ENCODE peak calls at places on chromosomes 3 and 15, in six cellular contexts. F, L, R, U, C and J are unnamed samples.

GRCh38 chr15:78120523-78120922 is 10.7 kb downstream of the CIB2 start:
- DNase-seq in F (no peak), U (no peak), L (no peak), C (no peak), R (no peak), J (no peak)

GRCh38 chr15:50117628-50118027 is 1.4 kb downstream of the ATP8B4 start:
- DNase-seq in L (no peak), C (no peak), R (no peak), F (no peak), U (no peak), J (no peak)

GRCh38 chr15:35440265-35440664 is 105.7 kb downstream of the DPH6 start:
- DNase-seq in U (no peak), F (no peak), L (no peak), R (no peak), C (no peak), J (no peak)

GRCh38 chr3:169264711-169265110 is 398.8 kb downstream of the MECOM start:
- DNase-seq in L (no peak), C (no peak), F (no peak), R (no peak), U (peak; percentile 70), J (no peak)

GRCh38 chr3:32401141-32401540 is 9.5 kb downstream of the CMTM7 start:
- DNase-seq in R (no peak), U (no peak), F (no peak), L (no peak), C (no peak), J (no peak)

GRCh38 chr3:190892328-190893011 is 30.0 kb upstream of the GMNC start:
- DNase-seq in R (no peak), F (no peak), U (no peak), L (no peak), C (no peak), J (no peak)

GRCh38 chr15:67927501-67928156 is 87.8 kb upstream of the RNU6-1 start:
- DNase-seq in F (no peak), U (peak; percentile 92), R (peak; percentile 11), C (no peak), L (peak; percentile 21), J (no peak)

GRCh38 chr15:96838088-96838487 is 507.6 kb downstream of the NR2F2 start:
- DNase-seq in L (no peak), F (no peak), C (no peak), U (no peak), R (no peak), J (no peak)

GRCh38 chr15:49441816-49442215 is 18.8 kb downstream of the FGF7 start:
- DNase-seq in F (no peak), R (no peak), U (no peak), C (no peak), L (no peak), J (no peak)

GRCh38 chr15:68382286-68383007 is 49.5 kb downstream of the ITGA11 start:
- DNase-seq in R (no peak), C (no peak), U (peak; percentile 13), L (no peak), F (no peak), J (no peak)

GRCh38 chr3:49020335-49021212 is 1.3 kb upstream of the NDUFAF3 start:
- DNase-seq in F (no peak), U (peak; percentile 75), C (no peak), L (no peak), R (peak; percentile 57), J (no peak)

GRCh38 chr3:127815641-127816605 is 6.4 kb downstream of the MGLL start:
- DNase-seq in L (no peak), C (no peak), U (peak; percentile 33), F (no peak), R (peak; percentile 37), J (no peak)

GRCh38 chr3:71318459-71318827 is 265.1 kb downstream of the FOXP1 start:
- DNase-seq in F (no peak), R (no peak), U (no peak), L (no peak), C (no peak), J (no peak)

GRCh38 chr3:9111349-9112265 is 137.8 kb downstream of the SRGAP3 start:
- DNase-seq in R (no peak), L (no peak), U (no peak), C (no peak), F (no peak), J (no peak)

GRCh38 chr3:23797490-23797889 is 8.3 kb upstream of the UBE2E1 start:
- DNase-seq in U (no peak), R (no peak), F (no peak), C (no peak), L (no peak), J (no peak)

GRCh38 chr3:146160233-146160963 is 586 bp downstream of the PLOD2 start:
- DNase-seq in L (no peak), U (peak; percentile 66), R (peak; percentile 74), F (no peak), C (no peak), J (peak; percentile 57)

GRCh38 chr3:45659661-45660566 is 29.3 kb upstream of the SACM1L start:
- DNase-seq in L (peak; percentile 49), R (peak; percentile 56), U (peak; percentile 84), C (no peak), F (peak; percentile 51), J (peak; percentile 41)

GRCh38 chr15:39785806-39786205 is 3.2 kb upstream of the FSIP1 start:
- DNase-seq in U (no peak), L (no peak), F (no peak), R (no peak), C (no peak), J (no peak)

GRCh38 chr3:14123308-14124222 is 1.1 kb downstream of the CHCHD4 start:
- DNase-seq in U (no peak), R (no peak), C (no peak), L (no peak), F (no peak), J (no peak)

GRCh38 chr3:13451301-13451673 is 28.8 kb upstream of the HDAC11 start:
- DNase-seq in F (no peak), R (no peak), L (no peak), U (no peak), C (peak; percentile 45), J (no peak)

GRCh38 chr3:125137432-125138033 is 75.0 kb downstream of the SLC12A8 start:
- DNase-seq in L (no peak), F (no peak), U (no peak), R (peak; percentile 78), C (no peak), J (no peak)

GRCh38 chr3:25854635-25855034 is 64.7 kb downstream of the OXSM start:
- DNase-seq in L (no peak), U (no peak), R (peak; percentile 23), F (no peak), C (peak; percentile 14), J (no peak)

GRCh38 chr3:178385280-178385952 is 150.8 kb upstream of the KCNMB2 start:
- DNase-seq in C (no peak), U (no peak), L (peak; percentile 20), F (peak; percentile 32), R (peak; percentile 31), J (peak; percentile 3)

DNA sequence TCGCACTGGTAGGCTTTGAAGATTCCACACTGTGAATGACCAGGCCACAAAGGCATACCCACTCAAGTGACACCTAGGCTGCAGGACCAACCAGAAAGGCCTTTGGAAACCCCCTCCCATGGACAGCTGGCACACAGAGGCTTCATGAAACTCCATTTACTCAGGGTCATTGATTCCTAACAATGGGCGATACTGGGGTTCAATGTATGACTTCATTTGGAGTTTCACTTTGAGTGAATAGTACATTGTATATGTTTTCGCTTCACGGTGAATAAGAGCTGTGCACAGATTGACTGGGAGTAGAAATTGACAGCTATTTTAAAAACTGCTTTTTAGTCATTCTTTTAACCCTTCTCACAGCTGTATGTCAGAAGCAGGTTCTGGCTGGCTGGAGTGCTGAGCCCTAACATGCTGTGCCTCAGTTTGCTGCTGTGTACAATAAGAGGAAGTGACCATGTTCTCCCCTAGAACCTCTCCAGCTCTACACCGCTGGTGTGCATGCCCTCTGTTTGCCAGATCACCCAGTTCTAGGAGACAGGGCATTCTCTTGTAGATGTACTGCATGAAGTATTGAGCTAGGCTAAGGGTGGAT is 15.4 kb upstream of the CX3CR1 start:
- DNase-seq in F (no peak), C (no peak), L (no peak), R (no peak), U (no peak), J (no peak)
- H3K27ac ChIP-seq in F (no peak overlapping the region), C (no peak overlapping the region), L (no peak overlapping the region), R (no peak overlapping the region), U (no peak overlapping the region), J (no peak overlapping the region)

GRCh38 chr3:28949580-28949979 is 331.3 kb upstream of the RBMS3 start:
- DNase-seq in L (no peak), U (no peak), F (no peak), R (no peak), C (peak; percentile 73), J (no peak)

GRCh38 chr3:28950614-28951013 is 330.3 kb upstream of the RBMS3 start:
- DNase-seq in F (no peak), C (no peak), L (no peak), R (no peak), U (no peak), J (no peak)

GRCh38 chr3:28948685-28949084 is 332.2 kb upstream of the RBMS3 start:
- DNase-seq in L (no peak), C (no peak), R (no peak), U (no peak), F (no peak), J (no peak)

DNA sequence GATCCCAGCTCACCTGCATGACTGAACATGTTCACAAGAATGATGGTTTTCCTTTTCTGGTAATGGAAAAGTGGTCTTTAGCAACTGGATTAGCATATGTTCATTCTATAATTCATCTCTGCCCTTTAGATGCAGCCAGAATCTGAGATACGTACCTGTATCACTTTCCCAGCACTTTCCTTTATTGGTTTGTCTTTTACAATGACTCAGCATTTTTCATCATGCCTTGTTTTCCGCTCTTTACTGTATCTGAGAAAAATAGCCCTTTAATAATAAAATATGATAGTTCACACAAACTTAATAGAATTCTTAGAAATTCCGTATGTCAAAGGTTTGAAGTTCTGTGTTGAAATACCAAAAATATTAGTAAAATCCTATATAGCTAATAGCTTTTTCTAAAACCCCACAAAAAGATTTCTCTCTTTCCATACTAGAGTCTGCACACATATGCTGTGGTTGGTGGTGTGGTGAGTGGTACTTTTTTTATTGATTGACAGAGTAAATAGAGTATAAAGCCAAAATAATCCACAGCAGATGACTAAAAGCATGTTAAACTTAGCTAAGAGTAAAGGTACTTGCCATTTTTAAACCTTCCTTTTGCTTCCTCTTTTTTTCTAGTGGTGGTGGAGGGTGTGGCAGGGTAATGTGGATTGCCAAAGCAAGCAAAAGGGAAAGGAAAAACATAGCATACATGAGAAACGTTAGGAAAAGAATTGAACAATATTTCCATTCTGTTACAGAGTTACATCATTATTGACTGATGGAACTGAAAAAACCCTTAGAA is 328.9 kb upstream of the RBMS3 start:
- DNase-seq in R (no peak), F (no peak), U (no peak), L (no peak), C (no peak), J (no peak)
- H3K27ac ChIP-seq in R (no peak overlapping the region), F (no peak overlapping the region), U (no peak overlapping the region), L (no peak overlapping the region), C (no peak overlapping the region), J (no peak overlapping the region)

GRCh38 chr3:77191014-77191413 is 151.1 kb downstream of the ROBO2 start:
- DNase-seq in U (no peak), C (no peak), L (no peak), R (no peak), F (no peak), J (no peak)
- H3K27ac ChIP-seq in U (no peak overlapping the region), C (no peak overlapping the region), L (no peak overlapping the region), R (no peak overlapping the region), F (peak overlapping the region; percentile 29), J (no peak overlapping the region)

DNA sequence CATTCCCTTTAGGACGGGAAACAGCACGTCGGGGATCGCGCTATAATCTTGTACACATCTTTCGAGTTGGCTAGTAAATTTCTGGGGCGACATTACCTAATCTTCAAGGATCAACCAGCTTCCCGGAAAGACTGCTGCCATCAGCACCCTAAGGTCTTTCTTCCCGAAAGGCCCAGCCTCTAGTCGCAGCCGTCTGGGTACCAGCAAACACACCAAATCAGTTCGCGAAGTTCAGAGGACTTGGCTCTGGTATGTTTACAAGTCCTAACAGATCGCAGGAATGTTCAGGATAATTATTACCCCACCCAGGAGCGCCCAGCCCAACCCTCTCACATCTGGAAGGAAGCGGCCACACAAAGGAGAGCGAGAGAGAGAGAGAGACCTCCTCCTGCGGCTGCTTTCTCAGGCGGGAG is 155.2 kb upstream of the FRMD4B start:
- DNase-seq in R (no peak), F (no peak), L (peak; percentile 24), U (no peak), C (peak; percentile 72), J (no peak)
- H3K27ac ChIP-seq in R (no peak overlapping the region), F (no peak overlapping the region), L (no peak overlapping the region), U (no peak overlapping the region), C (peak overlapping the region; percentile 97), J (no peak overlapping the region)